ENCODE peak calls at places on chromosomes 3 and 15, in nine cellular contexts. F is ovary, R is heart left ventricle, C is IMR-90, H is foreskin fibroblast, J is tibial nerve, V is fibroblast of the aortic adventitia, S is cardiac muscle cell, Y is mucosa of descending colon. D is an unnamed sample.

GRCh38 chr3:172654470-172654869 is 56.4 kb downstream of the NCEH1 start:
- DNase-seq in F (no peak), R (no peak), C (no peak), H (no peak), J (no peak), V (no peak), S (no peak), Y (no peak), D (no peak)

GRCh38 chr3:49248828-49249227 is 28.2 kb downstream of the C3orf62 start:
- DNase-seq in F (no peak), R (peak; percentile 22), C (peak; percentile 16), H (no peak), J (peak; percentile 26), V (peak; percentile 33), S (no peak), Y (peak; percentile 11), D (peak; percentile 34)

GRCh38 chr3:44554626-44555592 is at the start of gene ZKSCAN7:
- DNase-seq in F (peak; percentile 71), R (peak; percentile 48), C (peak; percentile 40), H (peak; percentile 79), J (peak; percentile 14), V (peak; percentile 46), S (peak; percentile 75), Y (peak; percentile 56), D (peak; percentile 65)

GRCh38 chr3:115834068-115834467 is 210.8 kb downstream of the GAP43 start:
- DNase-seq in F (no peak), R (no peak), C (peak; percentile 91), H (peak; percentile 81), J (no peak), V (peak; percentile 72), S (no peak), Y (no peak), D (peak; percentile 50)

GRCh38 chr3:105762749-105763673 is 105.8 kb downstream of the CBLB start:
- DNase-seq in F (no peak), R (no peak), C (no peak), H (no peak), J (no peak), V (no peak), S (no peak), Y (no peak), D (no peak)

GRCh38 chr3:127615631-127616305 is 13.2 kb upstream of the PODXL2 start:
- DNase-seq in F (no peak), R (no peak), C (no peak), H (peak; percentile 33), J (no peak), V (no peak), S (no peak), Y (no peak), D (no peak)

GRCh38 chr15:78766041-78766440 is 45.2 kb downstream of the ADAMTS7 start:
- DNase-seq in F (peak; percentile 17), R (no peak), C (no peak), H (no peak), J (no peak), V (no peak), S (no peak), Y (no peak), D (no peak)

GRCh38 chr3:188712257-188712924 is 459.4 kb upstream of the TPRG1 start:
- DNase-seq in F (no peak), R (no peak), C (peak; percentile 92), H (peak; percentile 51), J (peak; percentile 5), V (peak; percentile 71), S (no peak), Y (no peak), D (peak; percentile 87)

GRCh38 chr15:67809441-67809840 is 15.9 kb upstream of the SKOR1 start:
- DNase-seq in F (no peak), R (no peak), C (no peak), H (no peak), J (no peak), V (no peak), S (no peak), Y (no peak), D (no peak)

GRCh38 chr3:14876942-14877341 is 58.2 kb downstream of the FGD5 start:
- DNase-seq in F (no peak), R (peak; percentile 66), C (no peak), H (peak; percentile 69), J (no peak), V (peak; percentile 72), S (no peak), Y (peak; percentile 90), D (no peak)

GRCh38 chr3:64815195-64815627 is 127.4 kb upstream of the ADAMTS9 start:
- DNase-seq in F (no peak), R (peak; percentile 23), C (peak; percentile 59), H (peak; percentile 19), J (no peak), V (peak; percentile 10), S (peak; percentile 67), Y (no peak), D (peak; percentile 79)

GRCh38 chr15:85564686-85565085 is 184.3 kb downstream of the AKAP13 start:
- DNase-seq in F (no peak), R (no peak), C (no peak), H (no peak), J (no peak), V (no peak), S (no peak), Y (no peak), D (no peak)

GRCh38 chr3:112117826-112118571 is 15.0 kb downstream of the GCSAM start:
- DNase-seq in F (no peak), R (peak; percentile 27), C (no peak), H (no peak), J (no peak), V (no peak), S (no peak), Y (peak; percentile 27), D (no peak)

GRCh38 chr3:175346573-175347356 is 487.6 kb downstream of the NAALADL2 start:
- DNase-seq in F (peak; percentile 44), R (peak; percentile 31), C (peak; percentile 95), H (peak; percentile 93), J (peak; percentile 32), V (peak; percentile 87), S (no peak), Y (peak; percentile 72), D (peak; percentile 94)

GRCh38 chr3:152021951-152022461 is 148.6 kb downstream of the SUCNR1 start:
- DNase-seq in F (peak; percentile 14), R (no peak), C (peak; percentile 32), H (peak; percentile 86), J (no peak), V (peak; percentile 37), S (no peak), Y (no peak), D (peak; percentile 55)

GRCh38 chr15:52093539-52094502 is 18.8 kb downstream of the BCL2L10 start:
- DNase-seq in F (no peak), R (no peak), C (peak; percentile 84), H (peak; percentile 98), J (peak; percentile 68), V (peak; percentile 91), S (no peak), Y (peak; percentile 46), D (peak; percentile 94)

GRCh38 chr3:56758539-56758981 is 43.2 kb downstream of the ARHGEF3 start:
- DNase-seq in F (no peak), R (no peak), C (peak; percentile 91), H (peak; percentile 93), J (no peak), V (peak; percentile 88), S (no peak), Y (no peak), D (peak; percentile 85)

GRCh38 chr15:51281368-51281967 is 56.9 kb downstream of the CYP19A1 start:
- DNase-seq in F (peak; percentile 28), R (peak; percentile 57), C (peak; percentile 53), H (peak; percentile 73), J (peak; percentile 67), V (peak; percentile 76), S (peak; percentile 76), Y (peak; percentile 85), D (peak; percentile 80)

GRCh38 chr15:64851503-64851840 is 9.8 kb downstream of the PLEKHO2 start:
- DNase-seq in F (no peak), R (no peak), C (peak; percentile 93), H (peak; percentile 91), J (peak; percentile 49), V (peak; percentile 96), S (no peak), Y (peak; percentile 43), D (peak; percentile 94)
- H3K4me3 ChIP-seq in F (no peak overlapping the region), R (no peak overlapping the region), C (no peak overlapping the region), H (peak overlapping the region; percentile 15), J (no peak overlapping the region), V (peak overlapping the region; percentile 33), S (no peak overlapping the region), Y (no peak overlapping the region), D (no peak overlapping the region)

DNA sequence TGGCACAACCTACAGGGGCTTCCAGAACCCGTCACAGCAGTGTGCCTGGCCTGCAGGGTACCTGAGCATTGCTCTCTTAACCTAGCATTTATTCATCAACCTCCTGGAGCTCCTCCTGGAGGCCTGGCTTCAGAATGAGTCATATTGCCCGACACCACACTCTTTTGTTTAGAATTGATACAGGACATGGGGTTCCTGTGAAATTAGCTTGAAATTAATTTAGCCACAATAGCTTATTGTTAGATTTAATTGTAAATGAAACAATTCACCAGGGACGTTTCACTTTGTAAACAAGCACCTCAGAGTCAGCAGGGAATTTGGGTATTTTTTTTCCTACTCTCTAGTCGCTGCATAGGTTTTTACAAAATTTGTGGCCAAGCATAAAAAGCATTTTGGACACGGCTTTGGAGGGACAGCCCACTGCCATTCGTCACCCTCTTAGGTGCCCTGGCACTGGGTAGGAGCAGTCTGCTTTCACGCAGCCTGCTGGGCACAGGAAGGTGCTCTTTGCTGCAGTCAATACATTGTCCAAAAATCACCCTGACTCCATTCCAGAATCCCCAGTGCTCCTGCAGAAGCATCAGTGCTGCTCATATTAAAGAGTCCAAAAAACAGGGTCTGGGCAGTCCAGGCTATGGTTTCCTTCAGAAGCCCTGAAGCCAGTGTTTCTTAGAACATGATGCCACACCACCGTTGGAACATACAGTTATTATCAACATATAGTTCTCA is 60.8 kb upstream of the MEF2A start:
- DNase-seq in F (no peak), R (no peak), C (peak; percentile 38), H (peak; percentile 59), J (no peak), V (peak; percentile 34), S (no peak), Y (no peak), D (peak; percentile 21)
- TF ChIP-seq CTCF in F (no peak), R (no peak), C (no peak), H (no peak), J (no peak), V (peak; percentile 26), S (peak; percentile 22), Y (no peak), D (no peak)

GRCh38 chr3:182682263-182683229 is 110.8 kb upstream of the ATP11B start:
- DNase-seq in F (peak; percentile 32), R (peak; percentile 21), C (peak; percentile 10), H (peak; percentile 64), J (no peak), V (peak; percentile 17), S (peak; percentile 72), Y (peak; percentile 75), D (peak; percentile 43)

GRCh38 chr3:182686033-182686886 is 107.0 kb upstream of the ATP11B start:
- DNase-seq in F (no peak), R (no peak), C (no peak), H (no peak), J (no peak), V (no peak), S (no peak), Y (no peak), D (no peak)

GRCh38 chr3:182683335-182684257 is 109.7 kb upstream of the ATP11B start:
- DNase-seq in F (peak; percentile 50), R (peak; percentile 30), C (peak; percentile 68), H (peak; percentile 82), J (peak; percentile 87), V (peak; percentile 79), S (peak; percentile 82), Y (peak; percentile 84), D (peak; percentile 79)
- H3K4me3 ChIP-seq in F (peak overlapping the region; percentile 47), R (peak overlapping the region; percentile 53), C (no peak overlapping the region), H (no peak overlapping the region), J (peak overlapping the region; percentile 59), V (no peak overlapping the region), S (no peak overlapping the region), Y (no peak overlapping the region), D (no peak overlapping the region)

GRCh38 chr3:40073310-40074007 is 236.0 kb upstream of the EIF1B start:
- DNase-seq in F (no peak), R (no peak), C (no peak), H (no peak), J (no peak), V (no peak), S (peak; percentile 22), Y (no peak), D (no peak)
- TF ChIP-seq CTCF in F (no peak), R (no peak), C (no peak), H (no peak), J (no peak), V (no peak), S (peak; percentile 20), Y (no peak), D (peak; percentile 19)

D was measured in cardiac fibroblast.